ENCODE peak calls at places on chromosomes 2 and 18, in four cellular contexts. I, L, Q and P are unnamed samples.

GRCh38 chr2:106581755-106582430 is 94.7 kb downstream of the CD8B2 start:
- DNase-seq in Q (peak), L (no peak), I (peak), P (peak)

GRCh38 chr2:193409951-193410350 is 1215.2 kb upstream of the TMEFF2 start:
- DNase-seq in L (no peak), Q (no peak), I (no peak), P (no peak)

GRCh38 chr2:216698895-216699294 is 3.5 kb upstream of the IGFBP5 start:
- DNase-seq in I (peak), L (peak), Q (no peak), P (peak)

GRCh38 chr2:139529045-139529444 is 748.9 kb upstream of the NXPH2 start:
- DNase-seq in Q (peak), I (no peak), L (no peak), P (no peak)

GRCh38 chr2:158181171-158181570 is 79.5 kb downstream of the UPP2 start:
- DNase-seq in I (no peak), L (no peak), Q (no peak), P (no peak)

GRCh38 chr2:238003234-238004032 is 36.6 kb downstream of the UBE2F start:
- DNase-seq in L (no peak), Q (no peak), I (no peak), P (no peak)

GRCh38 chr2:25710750-25711149 is 37.4 kb upstream of the DTNB start:
- DNase-seq in L (no peak), Q (no peak), I (no peak), P (no peak)

GRCh38 chr18:70197042-70197441 is 8.4 kb downstream of the RTTN start:
- DNase-seq in L (no peak), I (no peak), Q (no peak), P (no peak)

GRCh38 chr18:55856191-55856590 is 268.2 kb upstream of the TCF4 start:
- DNase-seq in I (no peak), Q (no peak), L (no peak), P (peak)

GRCh38 chr2:109562421-109562820 is 51.3 kb downstream of the SEPTIN10 start:
- DNase-seq in I (no peak), L (no peak), Q (no peak), P (no peak)

GRCh38 chr2:232839680-232840079 is 30.4 kb upstream of the SNORC start:
- DNase-seq in L (no peak), Q (peak), I (no peak), P (peak)

GRCh38 chr2:205714789-205715411 is 32.6 kb downstream of the NRP2 start:
- DNase-seq in Q (no peak), L (no peak), I (no peak), P (no peak)

GRCh38 chr18:59054892-59055291 is 84.8 kb upstream of the SEC11C start:
- DNase-seq in I (no peak), Q (no peak), L (no peak), P (peak)

GRCh38 chr2:867296-867695 is 83.4 kb upstream of the SNTG2 start:
- DNase-seq in I (no peak), Q (no peak), L (no peak), P (no peak)

GRCh38 chr2:74137651-74138050 is 10.1 kb downstream of the BOLA3 start:
- DNase-seq in I (no peak), L (no peak), Q (no peak), P (no peak)